ENCODE peak calls at places on chromosomes 3 and 15, in eight cellular contexts. Y, G, U, J, Z, X, K and L are unnamed samples.
A peak's percentile ranks its signal among the peaks of the same experiment; 100 is the strongest.

GRCh38 chr15:75989875-75990274 is 22.3 kb downstream of the NRG4 start:
- DNase-seq in Y (no peak), G (no peak), U (no peak), J (no peak), Z (no peak), X (no peak), K (no peak), L (no peak)

GRCh38 chr15:85743392-85744045 is 51.2 kb downstream of the KLHL25 start:
- DNase-seq in Y (no peak), G (no peak), U (no peak), J (no peak), Z (no peak), X (no peak), K (no peak), L (no peak)

GRCh38 chr15:93033434-93034045 is 55.5 kb downstream of the RGMA start:
- DNase-seq in Y (no peak), G (no peak), U (no peak), J (no peak), Z (no peak), X (no peak), K (no peak), L (no peak)

GRCh38 chr3:52490938-52491526 is 4.1 kb upstream of the STAB1 start:
- DNase-seq in Y (no peak), G (no peak), U (peak; percentile 23), J (peak; percentile 50), Z (no peak), X (peak; percentile 88), K (no peak), L (no peak)

GRCh38 chr15:63506537-63507035 is 2.2 kb downstream of the USP3 start:
- DNase-seq in Y (no peak), G (no peak), U (no peak), J (no peak), Z (no peak), X (peak; percentile 50), K (no peak), L (peak; percentile 17)

GRCh38 chr15:45265506-45265905 is 13.5 kb downstream of the SLC28A2 start:
- DNase-seq in Y (no peak), G (no peak), U (no peak), J (no peak), Z (no peak), X (no peak), K (no peak), L (no peak)

GRCh38 chr3:87186631-87187159 is 40.4 kb upstream of the CHMP2B start:
- DNase-seq in Y (no peak), G (no peak), U (no peak), J (no peak), Z (peak; percentile 17), X (no peak), K (no peak), L (no peak)

GRCh38 chr3:196198771-196199753 is 12.1 kb downstream of the ZDHHC19 start:
- DNase-seq in Y (no peak), G (no peak), U (no peak), J (no peak), Z (no peak), X (no peak), K (no peak), L (no peak)

GRCh38 chr3:53495518-53496501 is 1.4 kb downstream of the CACNA1D start:
- DNase-seq in Y (no peak), G (peak; percentile 42), U (no peak), J (no peak), Z (peak; percentile 66), X (no peak), K (no peak), L (no peak)

GRCh38 chr3:191296041-191296541 is 33.1 kb upstream of the CCDC50 start:
- DNase-seq in Y (no peak), G (no peak), U (no peak), J (no peak), Z (no peak), X (no peak), K (no peak), L (no peak)

GRCh38 chr3:174120997-174121396 is 723.5 kb downstream of the NLGN1 start:
- DNase-seq in Y (no peak), G (no peak), U (no peak), J (no peak), Z (no peak), X (no peak), K (no peak), L (no peak)

GRCh38 chr3:197340521-197340871 is 42.1 kb upstream of the DLG1 start:
- DNase-seq in Y (no peak), G (no peak), U (no peak), J (no peak), Z (no peak), X (no peak), K (no peak), L (no peak)

GRCh38 chr3:58577269-58577821 is at the start of gene FAM107A:
- DNase-seq in Y (no peak), G (peak; percentile 82), U (peak; percentile 63), J (peak; percentile 43), Z (no peak), X (peak; percentile 66), K (no peak), L (no peak)

GRCh38 chr15:79657722-79658121 is 225.6 kb downstream of the MINAR1 start:
- DNase-seq in Y (no peak), G (no peak), U (no peak), J (no peak), Z (no peak), X (no peak), K (no peak), L (no peak)

GRCh38 chr3:144843099-144843498 is 871.5 kb downstream of the DIPK2A start:
- DNase-seq in Y (no peak), G (no peak), U (no peak), J (no peak), Z (no peak), X (peak; percentile 24), K (no peak), L (no peak)

GRCh38 chr15:40914486-40914885 is 14.7 kb upstream of the DLL4 start:
- DNase-seq in Y (no peak), G (no peak), U (no peak), J (no peak), Z (no peak), X (no peak), K (no peak), L (no peak)

GRCh38 chr15:89167267-89168176 is 53.9 kb downstream of the RLBP1 start:
- DNase-seq in Y (peak; percentile 72), G (peak; percentile 27), U (no peak), J (no peak), Z (no peak), X (peak; percentile 52), K (peak; percentile 42), L (no peak)

GRCh38 chr3:61954097-61954528 is 392.7 kb downstream of the PTPRG start:
- DNase-seq in Y (no peak), G (peak; percentile 53), U (no peak), J (no peak), Z (no peak), X (peak; percentile 80), K (no peak), L (no peak)

GRCh38 chr3:160648701-160649100 is 28.3 kb upstream of the ARL14 start:
- DNase-seq in Y (no peak), G (no peak), U (no peak), J (no peak), Z (no peak), X (no peak), K (no peak), L (no peak)

GRCh38 chr15:83653639-83654378 is at the start of gene ADAMTSL3:
- DNase-seq in Y (no peak), G (peak; percentile 84), U (peak; percentile 57), J (peak; percentile 88), Z (peak; percentile 9), X (peak; percentile 52), K (peak; percentile 31), L (no peak)

GRCh38 chr3:174100744-174101143 is 703.2 kb downstream of the NLGN1 start:
- DNase-seq in Y (no peak), G (peak; percentile 29), U (no peak), J (no peak), Z (no peak), X (no peak), K (no peak), L (no peak)

GRCh38 chr15:68518046-68518445 is 60.7 kb upstream of the CORO2B start:
- DNase-seq in Y (no peak), G (no peak), U (peak; percentile 10), J (no peak), Z (no peak), X (no peak), K (no peak), L (no peak)

GRCh38 chr3:179666030-179666429 is 13.2 kb downstream of the USP13 start:
- DNase-seq in Y (no peak), G (no peak), U (no peak), J (no peak), Z (no peak), X (no peak), K (no peak), L (no peak)

GRCh38 chr15:93030430-93031102 is 58.4 kb downstream of the RGMA start:
- DNase-seq in Y (peak; percentile 72), G (peak; percentile 87), U (peak; percentile 82), J (peak; percentile 68), Z (no peak), X (peak; percentile 50), K (peak; percentile 79), L (peak; percentile 55)

GRCh38 chr3:195461518-195462307 is 18.9 kb upstream of the ACAP2 start:
- DNase-seq in Y (no peak), G (no peak), U (no peak), J (no peak), Z (peak; percentile 43), X (no peak), K (no peak), L (no peak)

GRCh38 chr3:47404955-47405790 is 24.4 kb downstream of the PTPN23 start:
- DNase-seq in Y (no peak), G (peak; percentile 78), U (peak; percentile 79), J (peak; percentile 52), Z (no peak), X (peak; percentile 50), K (no peak), L (no peak)

GRCh38 chr15:99526671-99527070 is 39.1 kb upstream of the MEF2A start:
- DNase-seq in Y (no peak), G (no peak), U (no peak), J (no peak), Z (no peak), X (no peak), K (no peak), L (no peak)

GRCh38 chr3:126464494-126464893 is 11.2 kb downstream of the ZXDC start:
- DNase-seq in Y (no peak), G (no peak), U (no peak), J (no peak), Z (no peak), X (no peak), K (no peak), L (no peak)

GRCh38 chr3:145843561-145843960 is 317.4 kb downstream of the PLOD2 start:
- DNase-seq in Y (no peak), G (no peak), U (no peak), J (no peak), Z (no peak), X (no peak), K (no peak), L (no peak)

GRCh38 chr3:38029400-38030125 is at the start of gene PLCD1:
- DNase-seq in Y (peak; percentile 24), G (peak; percentile 93), U (peak; percentile 40), J (peak; percentile 84), Z (no peak), X (peak; percentile 22), K (peak; percentile 22), L (peak; percentile 39)

GRCh38 chr15:51907136-51907862 is 64.3 kb downstream of the LEO1 start:
- DNase-seq in Y (no peak), G (peak; percentile 17), U (no peak), J (no peak), Z (no peak), X (peak; percentile 10), K (no peak), L (no peak)

GRCh38 chr3:186318135-186318534 is 43.9 kb downstream of the DGKG start:
- DNase-seq in Y (no peak), G (no peak), U (no peak), J (no peak), Z (no peak), X (no peak), K (no peak), L (no peak)

GRCh38 chr3:156847746-156848339 is 21.7 kb downstream of the LEKR1 start:
- DNase-seq in Y (no peak), G (peak; percentile 11), U (no peak), J (no peak), Z (no peak), X (no peak), K (no peak), L (no peak)

GRCh38 chr3:36656873-36657272 is 107.5 kb downstream of the DCLK3 start:
- DNase-seq in Y (no peak), G (no peak), U (no peak), J (no peak), Z (no peak), X (no peak), K (no peak), L (no peak)